ENCODE peak calls at places on chromosomes 16 and 17, in six cellular contexts. J is PC-9, C is ovary, Y is A549, P is A673, X is BJ. M is an unnamed sample.

GRCh38 chr17:59426031-59426430 is 94.6 kb downstream of the YPEL2 start:
- DNase-seq in X (no peak), P (no peak), Y (no peak), C (no peak), J (no peak), M (no peak)

GRCh38 chr16:64543401-64543800 is 578.5 kb downstream of the CDH11 start:
- DNase-seq in X (peak; percentile 15), J (no peak), P (no peak), Y (no peak), C (no peak), M (no peak)

GRCh38 chr17:247767-248166 is 66.3 kb upstream of the DOC2B start:
- DNase-seq in P (no peak), X (no peak), Y (no peak), C (no peak), J (no peak), M (no peak)

GRCh38 chr17:17394494-17394893 is 82.3 kb upstream of the MED9 start:
- DNase-seq in X (no peak), Y (no peak), J (no peak), P (no peak), C (no peak), M (no peak)

GRCh38 chr17:58447039-58447975 is 30.0 kb upstream of the RNF43 start:
- DNase-seq in Y (peak; percentile 92), C (no peak), J (peak; percentile 79), X (peak; percentile 17), P (peak; percentile 82), M (peak; percentile 83)

GRCh38 chr16:50683689-50684374 is 2.7 kb upstream of the SNX20 start:
- DNase-seq in X (no peak), J (no peak), C (no peak), Y (no peak), P (no peak), M (no peak)

GRCh38 chr16:82524939-82525338 is 101.8 kb upstream of the CDH13 start:
- DNase-seq in C (no peak), P (no peak), J (no peak), X (no peak), Y (no peak), M (no peak)

GRCh38 chr16:72400257-72401078 is 228.5 kb upstream of the PMFBP1 start:
- DNase-seq in C (no peak), Y (peak; percentile 43), X (peak; percentile 15), J (peak; percentile 36), P (peak; percentile 81), M (peak; percentile 51)

GRCh38 chr16:77674888-77675287 is 47.4 kb upstream of the NUDT7 start:
- DNase-seq in X (no peak), J (no peak), P (no peak), Y (no peak), C (no peak), M (no peak)

GRCh38 chr17:30552994-30553565 is 75.9 kb downstream of the GOSR1 start:
- DNase-seq in X (no peak), P (no peak), Y (no peak), C (no peak), J (no peak), M (no peak)

GRCh38 chr16:87550510-87550961 is 51.8 kb upstream of the JPH3 start:
- DNase-seq in Y (peak; percentile 25), C (peak; percentile 40), J (no peak), P (peak; percentile 36), X (no peak), M (peak; percentile 64)

GRCh38 chr16:66551362-66551761 is 1.0 kb upstream of the CKLF start:
- DNase-seq in Y (peak; percentile 74), C (peak; percentile 22), P (peak; percentile 78), X (no peak), J (no peak), M (peak; percentile 51)

GRCh38 chr16:20344630-20345029 is 7.9 kb downstream of the UMOD start:
- DNase-seq in X (no peak), C (no peak), P (no peak), J (no peak), Y (no peak), M (no peak)

GRCh38 chr16:75494696-75495601 is at the start of gene CHST6:
- DNase-seq in C (no peak), Y (peak; percentile 17), P (peak; percentile 57), J (no peak), X (no peak), M (no peak)

GRCh38 chr16:67653131-67654068 is 6.7 kb downstream of the ACD start:
- DNase-seq in J (no peak), X (no peak), C (no peak), Y (no peak), P (peak; percentile 60), M (peak; percentile 74)

GRCh38 chr17:81498953-81499600 is 13.5 kb downstream of the ACTG1 start:
- DNase-seq in J (no peak), X (no peak), P (no peak), C (no peak), Y (no peak), M (no peak)

GRCh38 chr16:27374794-27375499 is 27.0 kb upstream of the IL21R start:
- DNase-seq in J (peak; percentile 60), Y (peak; percentile 87), X (no peak), C (no peak), P (peak; percentile 94), M (peak; percentile 82)

GRCh38 chr17:4600563-4600962 is 16.2 kb downstream of the SMTNL2 start:
- DNase-seq in C (no peak), Y (no peak), J (no peak), X (no peak), P (no peak), M (peak; percentile 37)

GRCh38 chr17:61578645-61579044 is 12.4 kb downstream of the NACA2 start:
- DNase-seq in P (no peak), X (no peak), C (no peak), Y (no peak), J (no peak), M (no peak)

GRCh38 chr17:29042026-29042678 is 789 bp upstream of the PIPOX start:
- DNase-seq in Y (no peak), C (no peak), J (no peak), X (no peak), P (no peak), M (no peak)

GRCh38 chr17:29045026-29045425 is 2.1 kb downstream of the PIPOX start:
- DNase-seq in Y (no peak), X (no peak), C (no peak), P (no peak), J (no peak), M (no peak)

GRCh38 chr17:29041091-29041490 is 1.9 kb upstream of the PIPOX start:
- DNase-seq in J (no peak), X (no peak), C (no peak), Y (no peak), P (no peak), M (no peak)

GRCh38 chr17:29043539-29044165 is 711 bp downstream of the PIPOX start:
- DNase-seq in X (no peak), Y (no peak), C (no peak), P (peak; percentile 73), J (no peak), M (no peak)

GRCh38 chr17:29042679-29043538 is at the start of gene PIPOX:
- DNase-seq in J (no peak), C (no peak), X (no peak), P (peak; percentile 94), Y (peak; percentile 17), M (peak; percentile 71)
- H3K4me3 ChIP-seq in J (no peak within 1 kb of the TSS), C (no peak within 1 kb of the TSS), X (no peak within 1 kb of the TSS), P (peak within 1 kb of the TSS; percentile 7), Y (no peak within 1 kb of the TSS), M (no peak within 1 kb of the TSS)

GRCh38 chr16:8869212-8869987 is 594 bp upstream of the CARHSP1 start:
- DNase-seq in C (no peak), X (no peak), P (peak; percentile 59), J (no peak), Y (no peak), M (peak; percentile 57)
- TF ChIP-seq CTCF in C (no peak), X (peak; percentile 2), P (no peak), J (no peak), Y (no peak), M (peak; percentile 12)

GRCh38 chr16:85166281-85166680 is 54.0 kb upstream of the CIBAR2 start:
- DNase-seq in P (no peak), Y (no peak), X (no peak), J (peak; percentile 16), C (no peak), M (peak; percentile 10)

GRCh38 chr16:85168732-85169256 is 56.5 kb upstream of the CIBAR2 start:
- DNase-seq in J (peak; percentile 28), X (no peak), Y (no peak), C (peak; percentile 83), P (peak; percentile 84), M (peak; percentile 78)

GRCh38 chr16:85166699-85167588 is 54.7 kb upstream of the CIBAR2 start:
- DNase-seq in X (no peak), Y (no peak), J (peak; percentile 29), C (no peak), P (no peak), M (no peak)

GRCh38 chr16:85169333-85170065 is 57.2 kb upstream of the CIBAR2 start:
- DNase-seq in Y (no peak), J (no peak), C (no peak), X (no peak), P (peak; percentile 51), M (peak; percentile 57)

DNA sequence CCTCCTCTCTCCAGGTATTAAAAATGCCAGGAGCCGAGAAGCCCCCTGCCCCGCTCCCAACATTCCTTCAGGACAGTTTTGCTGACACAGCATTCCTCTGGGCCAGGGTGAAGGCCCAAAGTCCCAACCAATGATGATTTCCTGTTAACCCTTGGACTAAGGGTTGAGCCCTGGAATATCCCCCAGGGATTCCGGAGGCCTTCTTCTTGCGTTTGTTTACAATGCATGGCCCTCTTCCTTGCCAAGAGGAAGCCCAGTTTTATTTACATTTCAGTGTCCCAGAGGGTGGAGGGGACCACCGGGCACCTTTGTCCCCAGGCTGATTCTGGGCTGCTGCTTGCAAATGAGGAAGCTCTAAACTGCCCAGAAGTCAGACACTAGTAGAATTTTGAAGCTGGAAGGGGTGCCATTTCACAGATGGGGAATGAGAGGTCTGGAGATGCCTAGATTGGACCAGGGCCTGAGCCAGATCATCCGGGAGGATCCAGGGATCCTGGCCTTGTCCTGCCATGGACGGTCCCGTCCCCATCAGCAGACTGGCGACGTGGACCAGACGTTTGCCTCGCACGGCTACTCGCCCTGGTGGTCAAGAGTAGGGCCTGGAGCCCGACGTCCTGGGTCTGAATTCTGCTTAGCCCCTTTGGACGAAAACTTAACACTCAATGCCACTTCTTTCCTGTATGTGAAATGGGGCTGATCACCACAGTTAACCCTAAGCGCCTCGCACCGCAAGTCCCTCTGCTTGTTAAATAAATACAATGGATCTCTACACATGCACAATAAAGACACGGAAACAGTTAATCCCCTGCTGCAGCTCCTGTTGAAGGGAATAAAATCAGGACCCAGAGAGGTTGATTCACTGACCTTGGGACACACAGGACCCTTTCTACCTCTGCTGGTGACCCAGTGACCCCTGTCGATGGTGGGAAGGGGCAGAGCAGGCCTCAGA is 55.6 kb upstream of the CIBAR2 start:
- DNase-seq in J (peak; percentile 16), P (no peak), X (no peak), C (no peak), Y (peak; percentile 46), M (no peak)
- H3K4me3 ChIP-seq in J (no peak overlapping the region), P (peak overlapping the region; percentile 43), X (no peak overlapping the region), C (no peak overlapping the region), Y (no peak overlapping the region), M (no peak overlapping the region)

DNA sequence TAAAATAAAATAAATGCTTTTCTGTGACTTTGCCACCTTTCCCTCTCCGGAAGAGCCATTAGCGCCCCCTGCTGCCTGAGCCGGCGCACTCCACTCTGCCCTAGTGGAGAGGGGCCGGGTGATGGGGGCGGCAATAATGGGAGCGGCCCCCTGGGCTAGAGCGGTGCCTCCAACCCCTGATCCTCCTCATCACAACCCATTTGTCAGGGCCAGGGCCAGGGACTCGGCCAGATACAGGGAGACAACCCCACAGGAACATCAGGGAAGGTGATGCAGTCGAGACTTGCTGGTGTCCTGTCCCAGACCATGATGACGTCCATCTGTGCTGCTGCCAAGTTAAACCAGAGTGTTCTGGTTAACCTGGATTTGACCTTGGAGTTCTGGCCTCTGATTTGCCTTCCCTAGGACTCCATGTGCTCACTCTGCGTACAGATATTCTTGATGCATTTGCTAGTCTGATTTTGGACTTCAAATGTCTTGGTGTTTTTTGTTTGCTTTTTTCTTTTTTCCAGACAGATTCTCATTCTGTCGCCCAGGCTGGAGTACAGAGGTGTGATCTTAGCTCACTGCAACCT is 46.1 kb upstream of the BPTF start:
- DNase-seq in P (peak; percentile 60), X (peak; percentile 19), Y (peak; percentile 86), J (no peak), C (peak; percentile 74), M (peak; percentile 53)
- TF ChIP-seq CTCF in P (peak; percentile 76), X (peak; percentile 66), Y (peak; percentile 81), J (peak; percentile 77), C (no peak), M (peak; percentile 66)